ENCODE peak calls at places on chromosomes 6 and 20, in five cellular contexts. R is mesendoderm, K is dorsolateral prefrontal cortex, M is BJ, E is gastrocnemius medialis. N is an unnamed sample.

GRCh38 chr6:110529355-110529754 is 52.9 kb upstream of the SLC22A16 start:
- DNase-seq in R (no peak), K (no peak), M (no peak), E (no peak), N (no peak)

GRCh38 chr6:74578339-74578738 is 627.5 kb downstream of the COL12A1 start:
- DNase-seq in R (no peak), K (no peak), M (peak; percentile 77), E (no peak), N (no peak)

GRCh38 chr6:166106076-166106686 is 61.5 kb downstream of the TBXT start:
- DNase-seq in R (peak; percentile 69), K (peak; percentile 90), M (no peak), E (peak; percentile 20), N (peak; percentile 68)

GRCh38 chr6:126252154-126252553 is 87.8 kb upstream of the CENPW start:
- DNase-seq in R (peak; percentile 52), K (no peak), M (no peak), E (no peak), N (no peak)

GRCh38 chr6:108108374-108108773 is 33.8 kb upstream of the OSTM1 start:
- DNase-seq in R (no peak), K (no peak), M (no peak), E (no peak), N (no peak)

GRCh38 chr20:54668271-54669053 is 193.1 kb downstream of the DOK5 start:
- DNase-seq in R (peak; percentile 47), K (no peak), M (no peak), E (no peak), N (no peak)

GRCh38 chr20:33781133-33781532 is 30.0 kb upstream of the CHMP4B start:
- DNase-seq in R (no peak), K (no peak), M (no peak), E (no peak), N (no peak)

GRCh38 chr6:118913161-118913560 is 19.2 kb downstream of the ASF1A start:
- DNase-seq in R (no peak), K (no peak), M (no peak), E (no peak), N (no peak)

GRCh38 chr6:6746334-6746969 is 157.9 kb downstream of the LY86 start:
- DNase-seq in R (no peak), K (no peak), M (no peak), E (peak; percentile 91), N (no peak)

GRCh38 chr20:40046703-40047102 is 642.3 kb downstream of the MAFB start:
- DNase-seq in R (no peak), K (no peak), M (no peak), E (no peak), N (no peak)

DNA sequence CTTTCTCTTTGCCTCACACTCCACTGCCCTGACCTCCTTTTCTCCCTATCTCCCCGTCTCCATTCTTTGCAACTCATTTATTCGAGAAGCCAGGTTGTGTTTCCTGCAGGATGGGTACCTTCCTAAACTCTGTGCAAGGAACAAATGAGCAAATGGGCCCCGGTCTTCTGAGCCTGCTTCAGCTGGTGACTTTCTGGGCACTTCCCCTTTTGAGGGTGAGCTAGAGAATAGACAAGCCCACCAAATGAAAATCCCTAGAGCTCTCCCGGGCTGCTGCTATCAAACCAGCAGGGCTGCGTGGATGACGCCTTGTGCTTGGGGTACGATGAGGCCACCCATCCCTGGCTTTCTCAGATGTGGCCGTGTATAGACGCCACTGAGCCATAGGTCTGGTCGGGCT is 91.0 kb upstream of the FOXA2 start:
- DNase-seq in R (no peak), K (no peak), M (no peak), E (no peak), N (no peak)
- H3K27me3 ChIP-seq in R (no peaks in the 10 kb centered on the region), K (no peaks in the 10 kb centered on the region), M (no peaks in the 10 kb centered on the region), E (peaks cover 8% of the 10 kb centered on the region), N (no peaks in the 10 kb centered on the region)

DNA sequence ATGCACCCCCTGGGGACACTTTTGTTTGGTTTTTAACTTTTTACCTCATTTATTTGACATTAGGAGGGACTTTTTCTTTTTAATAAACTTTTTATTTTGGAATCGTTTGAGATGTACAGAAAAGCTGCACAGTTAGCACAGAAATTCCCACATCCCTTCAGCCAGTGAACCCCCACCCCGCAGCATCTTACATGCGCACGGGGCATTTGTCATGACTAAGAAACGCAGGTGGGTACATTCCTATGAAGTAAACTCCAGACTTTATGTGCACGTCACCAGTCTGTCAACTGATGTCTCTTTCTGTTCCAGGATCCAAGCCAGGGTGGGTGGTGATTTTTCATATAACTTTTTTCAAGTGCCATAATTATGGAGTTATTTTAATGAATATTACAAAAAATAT is 4.9 kb upstream of the ZNF831 start:
- DNase-seq in R (no peak), K (no peak), M (no peak), E (no peak), N (no peak)
- H3K27me3 ChIP-seq in R (no peaks in the 10 kb centered on the region), K (no peaks in the 10 kb centered on the region), M (no peaks in the 10 kb centered on the region), E (peaks cover 3% of the 10 kb centered on the region), N (no peaks in the 10 kb centered on the region)

GRCh38 chr6:158516098-158516497 is 43.8 kb upstream of the TMEM181 start:
- DNase-seq in R (no peak), K (no peak), M (no peak), E (no peak), N (no peak)
- H3K27me3 ChIP-seq in R (no peaks in the 10 kb centered on the region), K (no peaks in the 10 kb centered on the region), M (no peaks in the 10 kb centered on the region), E (peaks cover 22% of the 10 kb centered on the region), N (no peaks in the 10 kb centered on the region)

DNA sequence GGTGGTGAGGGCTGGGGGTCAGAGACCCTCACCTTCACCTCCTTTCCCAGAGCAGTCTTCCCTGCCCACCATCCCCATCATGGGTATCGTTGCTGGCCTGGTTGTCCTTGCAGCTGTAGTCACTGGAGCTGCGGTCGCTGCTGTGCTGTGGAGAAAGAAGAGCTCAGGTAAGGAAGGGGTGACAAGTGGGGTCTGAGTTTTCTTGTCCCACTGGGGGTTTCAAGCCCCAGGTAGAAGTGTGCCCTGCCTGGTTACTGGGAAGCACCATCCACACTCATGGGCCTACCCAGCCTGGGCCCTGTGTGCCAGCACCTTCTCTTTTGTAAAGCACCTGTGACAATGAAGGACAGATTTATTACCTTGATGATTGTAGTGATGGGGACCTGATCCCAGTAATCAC is 2.1 kb downstream of the HLA-G start:
- DNase-seq in R (no peak), K (no peak), M (no peak), E (no peak), N (no peak)
- H3K27me3 ChIP-seq in R (peaks cover 2% of the 10 kb centered on the region), K (peaks cover 33% of the 10 kb centered on the region), M (peaks cover 31% of the 10 kb centered on the region), E (peaks cover 40% of the 10 kb centered on the region), N (peaks cover 48% of the 10 kb centered on the region)

GRCh38 chr20:24207803-24208300 is 219.3 kb upstream of the GGTLC1 start:
- DNase-seq in R (no peak), K (no peak), M (no peak), E (no peak), N (no peak)
- H3K27me3 ChIP-seq in R (no peaks in the 10 kb centered on the region), K (no peaks in the 10 kb centered on the region), M (no peaks in the 10 kb centered on the region), E (no peaks in the 10 kb centered on the region), N (no peaks in the 10 kb centered on the region)

DNA sequence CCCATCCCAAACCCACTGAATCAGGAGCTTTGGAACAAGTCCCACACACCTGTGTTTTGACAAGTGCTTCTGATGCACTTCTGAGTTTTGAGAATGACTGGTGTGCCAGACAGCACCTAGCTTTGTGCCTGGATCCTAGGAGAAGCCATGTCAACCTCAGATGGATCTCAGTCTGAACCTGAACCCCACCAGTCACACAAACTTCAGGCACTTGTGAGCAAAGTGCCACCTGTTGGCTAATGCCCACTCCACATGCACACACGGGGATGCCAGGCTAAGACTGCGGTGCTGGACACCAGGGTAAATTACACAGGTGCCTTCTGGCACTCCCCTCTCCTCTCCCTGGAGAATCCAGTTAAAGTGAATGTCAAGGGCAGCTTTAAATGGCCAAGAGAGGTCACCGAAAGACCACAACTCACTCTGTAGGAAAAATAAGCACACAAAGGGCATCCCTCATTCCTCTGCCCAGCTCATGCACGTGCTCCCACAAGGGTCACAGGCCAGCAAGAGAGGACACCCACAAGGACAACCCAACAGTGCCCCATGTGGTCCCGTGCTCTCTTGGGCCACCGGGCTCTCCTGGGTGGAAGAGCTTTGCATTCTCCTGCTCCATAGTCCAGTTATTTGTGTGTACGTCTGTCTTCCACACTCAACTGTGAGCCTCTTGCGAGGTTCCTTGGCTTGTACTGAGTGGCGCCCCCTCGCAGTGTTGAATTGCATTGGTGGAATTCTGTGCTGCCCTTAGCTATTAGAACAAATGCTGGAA is 45.6 kb downstream of the TAF8 start:
- DNase-seq in R (peak; percentile 50), K (no peak), M (no peak), E (no peak), N (no peak)
- H3K27me3 ChIP-seq in R (no peaks in the 10 kb centered on the region), K (no peaks in the 10 kb centered on the region), M (no peaks in the 10 kb centered on the region), E (no peaks in the 10 kb centered on the region), N (no peaks in the 10 kb centered on the region)

DNA sequence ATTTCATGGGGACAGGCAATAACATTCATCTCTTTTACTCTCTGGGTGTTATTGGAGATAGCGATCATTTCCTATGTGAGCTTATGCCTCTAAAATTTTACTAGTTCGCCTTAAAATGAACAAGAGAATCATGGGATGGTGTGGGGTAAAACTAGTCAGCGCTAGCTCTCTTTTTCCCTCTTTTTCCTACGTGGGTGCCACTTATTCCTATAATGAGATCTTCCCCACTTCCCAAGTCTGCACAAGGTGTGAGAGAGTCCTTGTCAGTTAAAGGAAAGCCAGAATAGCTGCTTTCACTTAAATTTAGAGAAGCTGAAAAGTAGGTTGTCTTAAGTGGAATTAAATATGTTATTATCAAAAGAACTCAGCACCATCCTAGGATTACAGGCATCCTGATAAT is 173.2 kb upstream of the BMP5 start:
- DNase-seq in R (no peak), K (no peak), M (no peak), E (no peak), N (no peak)
- H3K27me3 ChIP-seq in R (no peaks in the 10 kb centered on the region), K (no peaks in the 10 kb centered on the region), M (no peaks in the 10 kb centered on the region), E (no peaks in the 10 kb centered on the region), N (no peaks in the 10 kb centered on the region)

GRCh38 chr6:40928302-40928701 is 110.7 kb downstream of the UNC5CL start:
- DNase-seq in R (no peak), K (no peak), M (no peak), E (peak; percentile 33), N (no peak)
- H3K27me3 ChIP-seq in R (no peaks in the 10 kb centered on the region), K (no peaks in the 10 kb centered on the region), M (no peaks in the 10 kb centered on the region), E (no peaks in the 10 kb centered on the region), N (no peaks in the 10 kb centered on the region)

N was measured in tibial artery.